ENCODE peak calls at places on chromosomes 16 and 17, in nine cellular contexts. L is A549, U is HCT116, P is cardiac muscle cell, J is fibroblast of lung, Y is mucosa of descending colon, D is mammary epithelial cell, G is breast epithelium, M is colonic mucosa. E is an unnamed sample.

GRCh38 chr17:18141210-18141803 is 32.8 kb downstream of the MYO15A start:
- DNase-seq in J (peak; percentile 36), U (no peak), P (peak; percentile 75), Y (no peak), L (peak; percentile 65), M (peak; percentile 55), G (no peak), D (peak; percentile 43), E (no peak)

GRCh38 chr17:67662712-67663111 is 55.0 kb upstream of the NOL11 start:
- DNase-seq in D (no peak), G (no peak), L (no peak), P (no peak), Y (no peak), J (no peak), U (no peak), M (no peak), E (no peak)

GRCh38 chr16:49924078-49924477 is 68.2 kb upstream of the ZNF423 start:
- DNase-seq in D (no peak), M (no peak), P (no peak), L (peak; percentile 53), U (peak; percentile 27), G (no peak), Y (no peak), J (no peak), E (no peak)

GRCh38 chr16:67549936-67550335 is 12.4 kb upstream of the CTCF start:
- DNase-seq in J (no peak), U (no peak), P (no peak), L (no peak), G (no peak), Y (no peak), D (no peak), M (no peak), E (no peak)

GRCh38 chr16:57984443-57985203 is 13.7 kb upstream of the CNGB1 start:
- DNase-seq in Y (peak; percentile 84), G (peak; percentile 69), J (peak; percentile 68), U (no peak), D (peak; percentile 61), P (peak; percentile 97), L (peak; percentile 69), M (peak; percentile 81), E (peak; percentile 86)

GRCh38 chr16:71467810-71468209 is 5.8 kb upstream of the ZNF23 start:
- DNase-seq in Y (peak; percentile 41), D (peak; percentile 27), G (no peak), J (peak; percentile 31), L (no peak), U (no peak), P (peak; percentile 81), M (no peak), E (no peak)

GRCh38 chr16:4028144-4028543 is 88.1 kb downstream of the ADCY9 start:
- DNase-seq in L (no peak), M (no peak), Y (no peak), U (no peak), D (no peak), G (no peak), P (no peak), J (no peak), E (no peak)

GRCh38 chr16:73006021-73006420 is 41.9 kb downstream of the ZFHX3 start:
- DNase-seq in G (no peak), L (no peak), J (no peak), P (no peak), Y (no peak), M (no peak), D (no peak), U (no peak), E (no peak)

GRCh38 chr17:34082404-34082803 is 172.7 kb upstream of the CCL2 start:
- DNase-seq in G (no peak), M (no peak), J (no peak), Y (no peak), P (no peak), L (no peak), U (no peak), D (no peak), E (no peak)

GRCh38 chr17:34076743-34077631 is 178.1 kb upstream of the CCL2 start:
- DNase-seq in D (no peak), U (no peak), J (no peak), G (no peak), Y (no peak), M (no peak), L (no peak), P (no peak), E (no peak)

DNA sequence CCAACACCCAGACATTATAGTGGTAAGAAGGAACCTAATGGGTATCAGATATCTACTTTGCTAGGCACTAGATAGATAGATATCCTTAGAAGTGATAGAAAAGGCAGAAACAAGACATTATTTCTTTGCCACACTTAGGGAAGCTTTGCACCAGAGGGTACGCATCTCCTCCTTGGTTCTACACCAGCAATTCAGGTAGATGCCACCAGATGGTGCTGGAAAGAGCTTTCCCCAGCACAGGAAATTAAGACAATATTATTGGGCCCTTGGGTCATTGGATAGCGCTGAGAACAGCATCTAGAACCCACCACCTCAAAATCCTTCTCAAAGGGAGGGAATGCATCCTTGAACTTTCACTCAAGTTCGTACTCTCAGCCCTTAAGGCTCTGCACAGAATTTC is 173.8 kb upstream of the CCL2 start:
- DNase-seq in P (peak; percentile 14), G (no peak), Y (no peak), J (no peak), U (no peak), M (no peak), D (no peak), L (peak; percentile 20), E (no peak)
- TF ChIP-seq CTCF in P (peak; percentile 32), G (no peak), Y (no peak), J (peak; percentile 39), U (no peak), M (no peak), D (no peak), L (peak; percentile 36), E (no peak)

GRCh38 chr17:82096709-82097186 is 1.3 kb downstream of the FASN start:
- DNase-seq in U (no peak), Y (no peak), P (no peak), L (no peak), J (no peak), D (no peak), M (no peak), G (no peak), E (no peak)

GRCh38 chr17:82098169-82098938 is at the start of gene FASN:
- DNase-seq in M (peak; percentile 95), L (peak; percentile 100), G (peak; percentile 93), D (peak; percentile 93), Y (peak; percentile 98), U (peak; percentile 91), P (peak; percentile 98), J (peak; percentile 92), E (peak; percentile 95)

GRCh38 chr17:82097187-82097918 is 683 bp downstream of the FASN start:
- DNase-seq in J (peak; percentile 58), D (peak; percentile 34), L (peak; percentile 63), P (peak; percentile 77), M (peak; percentile 48), G (no peak), U (no peak), Y (peak; percentile 72), E (no peak)

GRCh38 chr17:82098939-82099765 is 1.1 kb upstream of the FASN start:
- DNase-seq in M (no peak), L (no peak), J (no peak), U (no peak), D (no peak), P (no peak), G (no peak), Y (no peak), E (no peak)

DNA sequence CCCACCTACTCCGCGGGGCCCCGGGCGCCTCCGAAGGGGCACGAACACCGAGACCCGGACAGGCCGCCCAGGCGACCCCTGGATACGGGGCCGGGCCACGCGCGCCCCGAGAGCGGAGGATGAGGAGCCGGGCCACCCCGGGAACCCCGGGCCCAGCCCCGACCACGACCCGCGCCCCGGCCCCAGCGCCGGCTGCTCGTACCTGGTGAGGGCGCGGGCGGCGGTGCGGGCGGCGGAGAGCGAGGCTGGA is 192 bp downstream of the FASN start:
- DNase-seq in J (no peak), D (no peak), Y (no peak), L (no peak), U (no peak), G (no peak), M (no peak), P (no peak), E (no peak)
- H3K4me1 ChIP-seq in J (peaks cover 14% of the 10 kb centered on the region), D (peaks cover 38% of the 10 kb centered on the region), Y (peaks cover 33% of the 10 kb centered on the region), L (peaks cover 49% of the 10 kb centered on the region), U (peaks cover 50% of the 10 kb centered on the region), G (peaks cover 26% of the 10 kb centered on the region), M (peaks cover 30% of the 10 kb centered on the region), P (peaks cover 7% of the 10 kb centered on the region), E (peaks cover 16% of the 10 kb centered on the region)

GRCh38 chr16:28161626-28162025 is 50.1 kb downstream of the XPO6 start:
- DNase-seq in Y (no peak), U (no peak), J (no peak), P (no peak), G (no peak), D (no peak), L (no peak), M (no peak), E (no peak)

GRCh38 chr16:28162326-28162877 is 49.4 kb downstream of the XPO6 start:
- DNase-seq in D (no peak), Y (no peak), M (no peak), P (no peak), U (no peak), J (no peak), L (no peak), G (no peak), E (no peak)

GRCh38 chr16:28156031-28156680 is 55.6 kb downstream of the XPO6 start:
- DNase-seq in M (no peak), G (no peak), P (no peak), U (no peak), L (no peak), J (no peak), D (no peak), Y (no peak), E (no peak)

GRCh38 chr16:28155293-28155692 is 56.5 kb downstream of the XPO6 start:
- DNase-seq in P (no peak), G (no peak), L (no peak), D (no peak), M (no peak), U (no peak), Y (no peak), J (no peak), E (no peak)

DNA sequence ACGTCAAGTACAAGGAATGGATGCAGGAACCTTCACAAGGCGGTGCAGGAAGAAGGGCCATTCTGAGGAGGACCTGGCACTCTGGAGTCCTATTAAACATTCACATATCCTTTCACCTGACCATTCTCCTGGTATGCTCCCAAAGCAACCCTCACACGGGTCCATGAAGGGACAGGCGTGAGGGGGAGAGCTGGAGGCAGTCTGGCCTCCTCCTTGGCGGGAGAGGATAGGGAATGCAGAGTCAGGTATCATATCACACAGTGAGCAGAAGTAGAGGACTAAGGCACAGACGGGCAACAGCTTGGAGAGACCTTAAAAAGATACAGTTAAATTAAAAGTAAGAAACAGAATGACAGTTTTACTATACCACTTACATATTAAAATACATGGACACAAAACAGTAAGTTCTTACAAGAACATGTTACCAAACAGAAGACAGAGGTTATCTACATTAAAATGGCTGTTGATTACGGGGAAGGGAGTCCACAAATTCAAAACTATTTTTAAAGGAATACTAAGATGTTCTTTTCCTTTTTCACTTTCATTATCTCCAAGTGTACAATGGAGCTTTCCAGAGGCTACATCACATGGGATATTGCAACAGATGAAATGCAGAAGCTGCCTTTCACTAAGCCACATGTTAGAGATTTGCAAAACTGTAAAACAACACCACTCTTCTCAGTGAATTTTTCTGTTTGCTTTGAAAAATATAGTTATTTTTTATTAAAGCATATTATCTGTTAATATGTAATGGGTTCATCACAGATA is 53.8 kb downstream of the XPO6 start:
- DNase-seq in U (no peak), G (no peak), P (no peak), L (no peak), D (no peak), Y (no peak), M (no peak), J (no peak), E (no peak)
- TF ChIP-seq CTCF in U (no peak), G (no peak), P (no peak), L (no peak), D (no peak), Y (no peak), M (no peak), J (no peak), E (no peak)

GRCh38 chr17:17060001-17060929 is 18.0 kb downstream of the MPRIP start:
- DNase-seq in U (no peak), M (no peak), J (no peak), D (no peak), Y (peak; percentile 17), L (no peak), G (peak; percentile 33), P (no peak), E (no peak)
- H3K4me1 ChIP-seq in U (peaks cover 30% of the 10 kb centered on the region), M (no peaks in the 10 kb centered on the region), J (peaks cover 20% of the 10 kb centered on the region), D (peaks cover 45% of the 10 kb centered on the region), Y (peaks cover 16% of the 10 kb centered on the region), L (peaks cover 100% of the 10 kb centered on the region), G (peaks cover 14% of the 10 kb centered on the region), P (no peaks in the 10 kb centered on the region), E (peaks cover 48% of the 10 kb centered on the region)